ENCODE peak calls at places on chromosome 5, in ten cellular contexts. E is LoVo; S is GM04504; F is Ammon's horn; W is HFF-Myc; Y is GM20000; N is GM13977; X is activated gamma-delta T cell treated with anti-CD3 and anti-CD28 coated beads, Interleukin-2, amount 50 U/mL, for 16 hours; L is dorsolateral prefrontal cortex; T is activated naive CD8-positive, alpha-beta T cell treated with anti-CD3 and anti-CD28 coated beads, Interleukin-2, amount 50 U/mL, for 16 hours. U is an unnamed sample.

GRCh38 chr5:138602371-138603000 is 27.3 kb upstream of the HSPA9 start:
- DNase-seq in N (no peak), S (no peak), F (no peak), Y (no peak), E (no peak), X (no peak), W (no peak), T (no peak), L (no peak), U (no peak)

GRCh38 chr5:52870448-52870847 is 82.7 kb downstream of the ITGA1 start:
- DNase-seq in E (no peak), S (no peak), L (no peak), W (no peak), X (no peak), F (no peak), T (no peak), Y (no peak), N (no peak), U (no peak)

GRCh38 chr5:39906146-39906545 is 481.4 kb upstream of the DAB2 start:
- DNase-seq in T (no peak), E (no peak), F (no peak), X (no peak), Y (no peak), L (no peak), S (no peak), N (no peak), W (peak; percentile 5), U (no peak)

GRCh38 chr5:75412111-75412990 is 75.3 kb downstream of the HMGCR start:
- DNase-seq in N (no peak), T (no peak), F (no peak), W (no peak), E (no peak), L (no peak), X (no peak), S (no peak), Y (no peak), U (peak; percentile 1)

GRCh38 chr5:161548472-161549094 is 2.1 kb upstream of the GABRB2 start:
- DNase-seq in S (no peak), N (peak; percentile 16), E (no peak), Y (peak; percentile 19), X (no peak), F (no peak), W (no peak), L (no peak), T (no peak), U (no peak)

GRCh38 chr5:94849821-94850736 is 231.6 kb downstream of the SLF1 start:
- DNase-seq in L (peak; percentile 40), F (peak; percentile 80), E (peak; percentile 35), X (no peak), N (peak; percentile 36), Y (peak; percentile 48), S (peak; percentile 23), T (no peak), W (peak; percentile 14), U (peak; percentile 50)

GRCh38 chr5:130365956-130366355 is 461.7 kb downstream of the CHSY3 start:
- DNase-seq in F (no peak), W (no peak), N (no peak), E (no peak), S (no peak), Y (no peak), T (no peak), L (no peak), X (no peak), U (no peak)

GRCh38 chr5:141681695-141682641 is at the start of gene ARAP3:
- DNase-seq in N (no peak), Y (peak; percentile 42), X (no peak), L (no peak), F (peak; percentile 32), E (peak; percentile 87), T (no peak), S (peak; percentile 69), W (no peak), U (peak; percentile 12)

GRCh38 chr5:133889271-133889905 is 79.0 kb downstream of the C5orf15 start:
- DNase-seq in N (no peak), F (no peak), E (no peak), T (no peak), Y (no peak), X (no peak), S (no peak), W (no peak), L (no peak), U (no peak)

GRCh38 chr5:91151947-91152346 is 231.2 kb downstream of the ARRDC3 start:
- DNase-seq in W (peak; percentile 52), E (no peak), T (no peak), F (no peak), S (peak; percentile 73), Y (no peak), X (no peak), N (no peak), L (no peak), U (no peak)

GRCh38 chr5:132147663-132148062 is 74.1 kb downstream of the CSF2 start:
- DNase-seq in L (no peak), N (no peak), F (no peak), W (no peak), E (no peak), X (no peak), T (no peak), Y (no peak), S (no peak), U (no peak)

GRCh38 chr5:179146277-179146676 is 86.1 kb downstream of the ZNF354C start:
- DNase-seq in N (no peak), Y (no peak), W (no peak), L (no peak), S (no peak), T (peak; percentile 25), F (no peak), X (no peak), E (no peak), U (no peak)

GRCh38 chr5:177128551-177128976 is 5.0 kb upstream of the NSD1 start:
- DNase-seq in F (peak; percentile 54), L (no peak), E (no peak), Y (peak; percentile 4), S (no peak), W (no peak), X (no peak), T (no peak), N (no peak), U (no peak)

GRCh38 chr5:75089662-75090061 is 37.3 kb upstream of the GCNT4 start:
- DNase-seq in E (no peak), S (no peak), F (no peak), X (no peak), L (no peak), N (no peak), Y (no peak), T (no peak), W (no peak), U (no peak)

U was measured in midbrain.